ENCODE peak calls at places on chromosome 9, in five cellular contexts. One of them, this sample, is unnamed.
A peak's percentile ranks its signal among the peaks of the same experiment; 100 is the strongest.

GRCh38 chr9:21933865-21934264 is 60.3 kb downstream of the CDKN2A start:
- DNase-seq in A549: no peak
- DNase-seq in transverse colon: no peak
- DNase-seq in uterus: no peak
- DNase-seq in HCT116: no peak
- DNase-seq in this sample: no peak

GRCh38 chr9:34254966-34255825 is 73.9 kb downstream of the KIF24 start:
- DNase-seq in HCT116: no peak
- DNase-seq in A549: no peak
- DNase-seq in transverse colon: no peak
- DNase-seq in uterus: peak; percentile 52
- DNase-seq in this sample: no peak

GRCh38 chr9:20312732-20313131 is 309.6 kb downstream of the MLLT3 start:
- DNase-seq in transverse colon: no peak
- DNase-seq in HCT116: no peak
- DNase-seq in uterus: no peak
- DNase-seq in A549: peak; percentile 23
- DNase-seq in this sample: no peak

GRCh38 chr9:134734270-134734669 is 92.7 kb downstream of the COL5A1 start:
- DNase-seq in transverse colon: peak; percentile 19
- DNase-seq in HCT116: no peak
- DNase-seq in A549: peak; percentile 19
- DNase-seq in uterus: peak; percentile 76
- DNase-seq in this sample: no peak

GRCh38 chr9:29514336-29514735 is 1941.1 kb upstream of the C9orf72 start:
- DNase-seq in uterus: no peak
- DNase-seq in transverse colon: no peak
- DNase-seq in HCT116: no peak
- DNase-seq in A549: peak; percentile 1
- DNase-seq in this sample: no peak

GRCh38 chr9:124060844-124061605 is 49.5 kb downstream of the LHX2 start:
- DNase-seq in transverse colon: no peak
- DNase-seq in HCT116: no peak
- DNase-seq in uterus: no peak
- DNase-seq in A549: no peak
- DNase-seq in this sample: no peak

GRCh38 chr9:33719581-33720374 is 75.6 kb upstream of the PRSS3 start:
- DNase-seq in A549: peak; percentile 55
- DNase-seq in HCT116: no peak
- DNase-seq in transverse colon: no peak
- DNase-seq in uterus: no peak
- DNase-seq in this sample: no peak

GRCh38 chr9:123418052-123418430 is 62.0 kb downstream of the CRB2 start:
- DNase-seq in transverse colon: no peak
- DNase-seq in uterus: no peak
- DNase-seq in A549: no peak
- DNase-seq in HCT116: no peak
- DNase-seq in this sample: peak; percentile 30

GRCh38 chr9:1009101-1009707 is 32.7 kb downstream of the DMRT3 start:
- DNase-seq in uterus: peak; percentile 80
- DNase-seq in A549: peak; percentile 76
- DNase-seq in transverse colon: peak; percentile 88
- DNase-seq in HCT116: peak; percentile 51
- DNase-seq in this sample: peak; percentile 83

GRCh38 chr9:14433841-14434511 is 120.0 kb upstream of the NFIB start:
- DNase-seq in uterus: peak; percentile 44
- DNase-seq in HCT116: peak; percentile 56
- DNase-seq in A549: peak; percentile 76
- DNase-seq in transverse colon: no peak
- DNase-seq in this sample: no peak

GRCh38 chr9:113296796-113297558 is 6.2 kb downstream of the RNF183 start:
- DNase-seq in A549: no peak
- DNase-seq in uterus: no peak
- DNase-seq in transverse colon: no peak
- DNase-seq in HCT116: no peak
- DNase-seq in this sample: no peak

GRCh38 chr9:96519095-96519494 is 69.1 kb downstream of the HABP4 start:
- DNase-seq in uterus: no peak
- DNase-seq in transverse colon: no peak
- DNase-seq in A549: no peak
- DNase-seq in HCT116: no peak
- DNase-seq in this sample: no peak

GRCh38 chr9:134459573-134459972 is 133.3 kb downstream of the RXRA start:
- DNase-seq in uterus: no peak
- DNase-seq in A549: no peak
- DNase-seq in HCT116: no peak
- DNase-seq in transverse colon: no peak
- DNase-seq in this sample: no peak

DNA sequence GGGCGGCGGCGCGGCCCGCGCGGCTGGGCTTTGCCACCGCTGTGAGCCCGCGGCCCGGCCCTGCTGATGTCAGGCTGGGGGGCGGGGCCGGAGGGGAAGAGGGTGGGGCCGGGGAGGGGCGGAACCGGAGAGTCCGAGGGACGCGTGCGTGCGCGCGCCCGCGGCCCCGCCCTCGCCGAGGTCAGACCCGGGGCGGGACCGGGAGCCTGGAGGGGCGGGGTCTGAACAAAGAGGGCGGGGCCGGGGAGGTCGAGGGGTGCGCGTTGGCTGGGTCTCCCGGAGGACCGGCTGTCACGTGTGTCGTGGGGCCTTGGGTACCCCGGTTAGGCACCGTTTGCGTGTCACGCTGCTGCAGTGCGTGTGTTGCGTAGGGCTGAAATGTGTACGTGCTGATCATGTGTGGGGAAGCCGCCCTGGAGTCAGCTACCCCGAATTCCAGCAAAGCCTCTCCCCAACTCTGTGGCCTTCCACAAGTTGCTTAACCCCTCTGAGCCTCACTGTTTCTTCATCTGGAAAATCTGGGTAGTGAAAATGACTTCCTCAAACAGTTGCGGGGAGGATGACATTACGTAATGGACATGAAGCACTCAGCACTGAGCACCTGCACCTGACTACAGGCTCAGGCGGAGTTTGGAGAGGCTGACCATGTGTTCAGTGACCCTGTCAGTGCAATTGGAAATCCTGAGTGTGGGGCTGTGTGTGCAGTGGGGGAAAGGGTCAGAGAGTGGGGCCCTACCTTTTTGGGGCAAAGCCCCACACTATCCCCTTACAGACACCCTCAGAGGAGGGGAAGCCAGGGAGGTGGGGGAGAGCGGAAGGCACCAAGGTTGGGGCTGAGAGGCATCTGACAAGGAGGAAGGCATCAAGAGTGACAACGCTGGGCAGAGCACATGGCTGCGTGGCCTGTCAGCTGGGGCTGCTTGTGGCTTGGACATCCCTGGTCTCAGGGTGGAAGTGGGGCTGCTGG is at the start of gene RALGDS:
- DNase-seq in HCT116: peak; percentile 56
- DNase-seq in transverse colon: peak; percentile 95
- DNase-seq in uterus: peak; percentile 88
- DNase-seq in A549: peak; percentile 82
- DNase-seq in this sample: peak; percentile 94
- TF ChIP-seq POLR2A in HCT116: no peak
- TF ChIP-seq POLR2A in transverse colon: no peak
- TF ChIP-seq POLR2A in uterus: no peak
- TF ChIP-seq POLR2A in A549: no peak
- TF ChIP-seq POLR2A in this sample: no peak

GRCh38 chr9:75812139-75812538 is 78.3 kb upstream of the PCSK5 start:
- DNase-seq in HCT116: no peak
- DNase-seq in A549: no peak
- DNase-seq in uterus: no peak
- DNase-seq in transverse colon: no peak
- DNase-seq in this sample: no peak
- H3K9me3 ChIP-seq in HCT116: no peaks in the 10 kb centered on the region
- H3K9me3 ChIP-seq in A549: peaks cover 3% of the 10 kb centered on the region
- H3K9me3 ChIP-seq in uterus: no peaks in the 10 kb centered on the region
- H3K9me3 ChIP-seq in transverse colon: peaks cover 29% of the 10 kb centered on the region
- H3K9me3 ChIP-seq in this sample: peaks cover 3% of the 10 kb centered on the region

GRCh38 chr9:120925535-120926396 is 830 bp downstream of the TRAF1 start:
- DNase-seq in transverse colon: no peak
- DNase-seq in A549: peak; percentile 69
- DNase-seq in HCT116: no peak
- DNase-seq in uterus: no peak
- DNase-seq in this sample: no peak

GRCh38 chr9:120922404-120923173 is 4.0 kb downstream of the TRAF1 start:
- DNase-seq in transverse colon: peak; percentile 4
- DNase-seq in A549: no peak
- DNase-seq in uterus: no peak
- DNase-seq in HCT116: no peak
- DNase-seq in this sample: no peak

GRCh38 chr9:120924698-120925534 is 1.7 kb downstream of the TRAF1 start:
- DNase-seq in A549: no peak
- DNase-seq in uterus: no peak
- DNase-seq in transverse colon: no peak
- DNase-seq in HCT116: no peak
- DNase-seq in this sample: no peak

GRCh38 chr9:120921751-120922181 is 4.8 kb downstream of the TRAF1 start:
- DNase-seq in transverse colon: no peak
- DNase-seq in uterus: no peak
- DNase-seq in A549: no peak
- DNase-seq in HCT116: no peak
- DNase-seq in this sample: no peak

GRCh38 chr9:120923620-120924328 is 2.8 kb downstream of the TRAF1 start:
- DNase-seq in uterus: no peak
- DNase-seq in HCT116: no peak
- DNase-seq in transverse colon: peak; percentile 0
- DNase-seq in A549: no peak
- DNase-seq in this sample: no peak
- TF ChIP-seq POLR2A in uterus: no peak
- TF ChIP-seq POLR2A in HCT116: no peak
- TF ChIP-seq POLR2A in transverse colon: no peak
- TF ChIP-seq POLR2A in A549: no peak
- TF ChIP-seq POLR2A in this sample: no peak

GRCh38 chr9:105226055-105226454 is 18.4 kb upstream of the SLC44A1 start:
- DNase-seq in A549: no peak
- DNase-seq in uterus: no peak
- DNase-seq in transverse colon: no peak
- DNase-seq in HCT116: no peak
- DNase-seq in this sample: no peak
- H3K9me3 ChIP-seq in A549: peaks cover 28% of the 10 kb centered on the region
- H3K9me3 ChIP-seq in uterus: no peaks in the 10 kb centered on the region
- H3K9me3 ChIP-seq in transverse colon: peaks cover 26% of the 10 kb centered on the region
- H3K9me3 ChIP-seq in HCT116: peaks cover 4% of the 10 kb centered on the region
- H3K9me3 ChIP-seq in this sample: no peaks in the 10 kb centered on the region

DNA sequence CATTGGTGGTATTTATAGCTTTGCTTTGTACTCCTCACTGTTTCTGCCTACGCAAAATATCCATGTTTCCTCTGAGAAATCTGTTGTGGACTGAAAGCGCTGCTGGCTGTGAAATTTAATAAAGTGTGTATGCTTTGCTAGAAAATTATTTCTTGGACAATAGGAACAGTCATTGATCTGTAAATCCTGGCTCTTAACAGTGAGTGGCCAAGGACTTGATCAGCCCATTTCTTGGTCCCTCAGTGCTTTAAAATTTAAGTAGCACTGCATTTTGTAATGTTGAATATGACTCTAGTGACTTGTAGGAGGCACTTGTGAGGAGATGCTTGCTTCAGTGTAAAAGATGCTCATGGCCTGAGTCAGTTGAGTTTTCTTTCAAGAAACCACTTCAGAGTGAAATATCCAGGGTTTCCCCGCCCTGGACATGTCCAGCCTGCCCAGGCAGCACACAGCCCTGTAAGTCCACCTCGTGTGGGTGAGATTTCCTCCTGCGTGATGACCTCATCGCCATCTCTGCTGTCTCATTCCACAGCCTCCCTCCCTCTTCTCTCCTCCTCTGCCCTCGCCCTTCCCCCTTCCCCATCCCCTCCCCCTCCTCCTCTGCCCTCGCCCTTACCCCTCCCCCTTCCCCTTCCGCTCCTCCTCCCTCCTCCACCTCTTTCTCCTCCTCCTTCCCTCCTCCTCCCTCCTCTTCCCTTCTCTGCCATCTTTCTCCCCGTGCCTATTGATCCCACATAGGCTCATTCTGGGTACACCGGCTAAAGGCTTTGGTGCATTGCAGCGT is 34.1 kb upstream of the NCS1 start:
- DNase-seq in transverse colon: no peak
- DNase-seq in uterus: peak; percentile 74
- DNase-seq in HCT116: no peak
- DNase-seq in A549: peak; percentile 51
- DNase-seq in this sample: no peak
- TF ChIP-seq POLR2A in transverse colon: no peak
- TF ChIP-seq POLR2A in uterus: no peak
- TF ChIP-seq POLR2A in HCT116: no peak
- TF ChIP-seq POLR2A in A549: no peak
- TF ChIP-seq POLR2A in this sample: no peak

DNA sequence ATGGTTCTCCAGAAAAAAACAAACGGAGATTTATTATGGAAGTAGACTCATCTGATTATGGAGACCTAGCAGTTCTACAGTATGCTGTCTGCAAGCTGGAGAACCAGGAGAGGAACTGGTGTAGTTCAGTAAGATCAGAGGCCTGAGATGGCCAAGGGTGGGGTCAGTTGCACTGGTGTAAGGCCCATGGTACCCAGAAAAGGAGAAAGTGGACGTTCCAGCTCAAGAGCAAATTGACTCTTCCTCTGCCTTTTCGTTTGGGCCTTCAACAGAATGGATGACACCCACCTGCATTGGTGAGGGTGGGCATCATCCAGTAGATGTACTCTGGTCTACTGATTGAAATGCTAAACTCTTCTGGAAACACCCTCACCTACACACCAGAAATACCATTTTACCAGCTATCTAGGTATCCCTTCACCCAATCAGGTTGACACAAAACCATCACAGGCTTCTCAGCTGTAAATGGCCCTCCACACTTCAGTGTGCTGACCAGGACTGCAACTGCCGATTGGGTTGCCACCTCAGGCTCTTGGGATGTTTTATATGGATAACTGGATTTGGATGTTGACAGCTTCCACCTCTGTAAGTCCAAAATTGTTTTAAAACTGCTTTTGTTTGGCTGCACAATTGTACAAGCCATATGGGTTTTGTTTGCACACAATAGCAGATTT is 51.2 kb downstream of the RAD23B start:
- DNase-seq in transverse colon: no peak
- DNase-seq in HCT116: no peak
- DNase-seq in A549: no peak
- DNase-seq in uterus: no peak
- DNase-seq in this sample: no peak
- H3K9me3 ChIP-seq in transverse colon: no peaks in the 10 kb centered on the region
- H3K9me3 ChIP-seq in HCT116: no peaks in the 10 kb centered on the region
- H3K9me3 ChIP-seq in A549: no peaks in the 10 kb centered on the region
- H3K9me3 ChIP-seq in uterus: no peaks in the 10 kb centered on the region
- H3K9me3 ChIP-seq in this sample: no peaks in the 10 kb centered on the region

GRCh38 chr9:71781391-71781790 is 13.1 kb upstream of the CEMIP2 start:
- DNase-seq in transverse colon: no peak
- DNase-seq in uterus: no peak
- DNase-seq in HCT116: no peak
- DNase-seq in A549: no peak
- DNase-seq in this sample: no peak
- TF ChIP-seq POLR2A in transverse colon: no peak
- TF ChIP-seq POLR2A in uterus: no peak
- TF ChIP-seq POLR2A in HCT116: no peak
- TF ChIP-seq POLR2A in A549: no peak
- TF ChIP-seq POLR2A in this sample: no peak

DNA sequence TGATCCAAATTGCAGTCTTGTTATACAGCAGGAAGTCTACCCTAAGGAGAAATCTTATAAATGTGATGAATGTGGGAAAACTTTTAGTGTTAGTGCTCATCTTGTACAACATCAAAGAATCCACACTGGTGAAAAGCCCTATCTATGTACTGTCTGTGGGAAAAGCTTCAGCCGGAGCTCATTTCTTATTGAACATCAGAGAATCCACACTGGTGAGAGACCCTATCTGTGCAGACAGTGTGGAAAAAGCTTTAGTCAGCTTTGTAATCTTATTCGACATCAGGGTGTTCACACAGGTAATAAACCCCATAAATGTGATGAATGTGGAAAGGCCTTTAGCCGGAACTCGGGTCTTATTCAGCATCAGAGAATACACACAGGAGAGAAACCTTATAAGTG is 10.4 kb downstream of the ZNF189 start:
- DNase-seq in HCT116: no peak
- DNase-seq in A549: peak; percentile 45
- DNase-seq in transverse colon: no peak
- DNase-seq in uterus: no peak
- DNase-seq in this sample: no peak
- H3K9me3 ChIP-seq in HCT116: peaks cover 14% of the 10 kb centered on the region
- H3K9me3 ChIP-seq in A549: peaks cover 96% of the 10 kb centered on the region
- H3K9me3 ChIP-seq in transverse colon: peaks cover 92% of the 10 kb centered on the region
- H3K9me3 ChIP-seq in uterus: peaks cover 91% of the 10 kb centered on the region
- H3K9me3 ChIP-seq in this sample: peaks cover 61% of the 10 kb centered on the region

This sample was measured in right lobe of liver.